ENCODE peak calls at places on chromosomes 5 and 9, in four cellular contexts. Q is ovary, Z is sigmoid colon, F is cardiac muscle cell. G is an unnamed sample. For H3K4me1 and H3K9me3, the result is how much of the 10 kb centered on the place peaks cover.

GRCh38 chr9:121625590-121625989 is 25.8 kb upstream of the DAB2IP start:
- DNase-seq in Z (no peak), F (no peak), Q (no peak), G (no peak)

GRCh38 chr5:40291338-40291737 is 388.4 kb upstream of the PTGER4 start:
- DNase-seq in F (no peak), Z (no peak), Q (no peak), G (no peak)

GRCh38 chr9:83935276-83935890 is 14.2 kb upstream of the KIF27 start:
- DNase-seq in F (no peak), Z (no peak), Q (no peak), G (no peak)

GRCh38 chr5:37792976-37793328 is 46.9 kb downstream of the GDNF start:
- DNase-seq in Q (no peak), F (no peak), Z (no peak), G (no peak)

GRCh38 chr9:38643456-38644173 is 23.2 kb upstream of the ANKRD18A start:
- DNase-seq in Z (no peak), Q (no peak), F (no peak), G (no peak)

GRCh38 chr5:77015938-77016569 is 14.2 kb upstream of the AGGF1 start:
- DNase-seq in F (peak), Z (no peak), Q (no peak), G (no peak)

GRCh38 chr5:139647406-139648204 is 544 bp upstream of the CXXC5 start:
- DNase-seq in F (no peak), Z (peak), Q (peak), G (no peak)

GRCh38 chr5:11902304-11902703 is 1.9 kb downstream of the CTNND2 start:
- DNase-seq in Z (no peak), F (no peak), Q (no peak), G (no peak)

GRCh38 chr9:545480-545879 is 296.0 kb upstream of the DMRT1 start:
- DNase-seq in Q (peak), Z (peak), F (no peak), G (no peak)

GRCh38 chr9:135905380-135906282 is 1.7 kb downstream of the CAMSAP1 start:
- DNase-seq in Z (peak), F (no peak), Q (peak), G (no peak)

GRCh38 chr9:93112116-93112863 is 16.3 kb downstream of the CARD19 start:
- DNase-seq in F (no peak), Z (peak), Q (peak), G (no peak)

GRCh38 chr9:93111001-93111370 is 15.0 kb downstream of the CARD19 start:
- DNase-seq in Q (peak), F (no peak), Z (peak), G (no peak)

GRCh38 chr9:93108301-93109041 is 12.5 kb downstream of the CARD19 start:
- DNase-seq in Q (peak), F (no peak), Z (peak), G (no peak)

GRCh38 chr9:93111371-93112115 is 15.5 kb downstream of the CARD19 start:
- DNase-seq in F (no peak), Q (peak), Z (peak), G (no peak)

DNA sequence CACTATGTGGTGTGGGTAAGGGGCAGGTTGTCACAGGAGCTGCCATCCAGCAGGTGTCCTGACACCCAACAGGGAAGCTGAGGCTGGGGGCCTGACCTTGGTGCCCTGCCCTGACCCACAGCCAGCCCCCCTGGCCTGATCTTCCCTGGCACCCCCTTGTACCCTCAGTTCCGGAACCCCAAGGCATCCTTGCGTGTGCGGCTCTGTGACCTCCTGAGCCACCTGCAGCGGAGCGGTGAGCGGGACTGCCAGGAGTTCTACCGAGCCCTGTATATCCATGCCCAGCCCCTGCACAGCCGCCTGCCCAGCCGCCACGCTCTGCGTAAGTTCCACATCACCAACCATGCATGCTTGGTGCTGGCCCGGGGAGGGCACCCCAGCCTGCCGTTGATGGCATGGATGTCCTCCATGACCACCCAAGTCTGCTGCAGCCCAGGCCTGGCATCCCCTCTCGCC is 14.4 kb downstream of the CARD19 start:
- DNase-seq in Z (peak), F (no peak), Q (peak), G (no peak)
- H3K4me1 ChIP-seq in Z (under half), F (under half), Q (under half), G (under half)

DNA sequence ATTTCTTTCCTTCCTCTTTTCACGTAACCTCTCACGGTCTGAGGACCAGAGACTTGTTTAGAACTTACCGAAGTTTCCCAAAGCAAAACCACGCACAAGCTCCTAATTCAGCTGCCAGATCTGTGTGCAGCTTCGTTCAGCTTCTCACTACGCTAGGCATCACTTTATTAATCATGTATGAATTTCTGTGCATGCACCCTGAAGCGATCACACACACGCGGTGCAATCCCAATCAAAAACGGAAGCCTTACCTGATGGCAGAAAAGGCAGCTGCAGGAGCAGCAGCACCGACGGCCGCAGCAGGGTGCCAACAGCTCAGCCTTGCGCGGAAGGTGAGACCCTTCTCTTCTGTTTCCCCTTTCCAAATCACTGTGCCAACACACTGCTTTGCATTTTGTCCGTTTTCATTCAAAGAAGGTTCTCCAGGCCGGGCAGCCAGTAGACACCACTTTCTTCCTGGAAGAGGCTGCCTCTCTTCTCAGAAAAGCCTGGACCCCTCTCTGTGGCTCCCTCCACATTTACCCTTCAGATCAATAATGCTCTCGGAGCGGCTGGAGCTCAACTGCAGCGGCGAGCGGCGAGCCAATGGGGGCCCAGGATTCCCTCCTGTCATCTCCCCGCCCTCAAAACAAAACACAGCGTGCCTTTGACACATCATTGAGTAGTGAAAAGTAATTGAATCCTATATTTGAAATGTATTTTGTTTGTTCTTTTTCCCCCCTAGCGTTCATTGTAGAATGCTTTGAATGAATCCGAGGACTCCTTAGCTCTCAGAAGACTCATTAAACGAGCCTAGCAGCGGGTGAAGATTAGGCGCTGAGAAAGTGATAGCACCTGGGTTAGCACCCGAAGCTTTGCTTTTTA is at the start of gene CDH12:
- DNase-seq in F (peak), Z (no peak), Q (no peak), G (peak)
- H3K4me3 ChIP-seq in F (peak), Z (peak), Q (no peak), G (peak)

GRCh38 chr9:90999425-91000397 is 198.1 kb downstream of the SYK start:
- DNase-seq in Q (no peak), F (no peak), Z (no peak), G (no peak)

GRCh38 chr9:90991953-90992352 is 190.3 kb downstream of the SYK start:
- DNase-seq in Q (no peak), Z (no peak), F (no peak), G (no peak)

GRCh38 chr9:90998573-90998972 is 197.0 kb downstream of the SYK start:
- DNase-seq in F (peak), Q (no peak), Z (no peak), G (no peak)

GRCh38 chr9:90995516-90995915 is 193.9 kb downstream of the SYK start:
- DNase-seq in Z (no peak), Q (no peak), F (no peak), G (no peak)

GRCh38 chr9:90996154-90996788 is 194.7 kb downstream of the SYK start:
- DNase-seq in Q (no peak), F (no peak), Z (no peak), G (no peak)
- H3K9me3 ChIP-seq in Q (under half), F (under half), Z (under half), G (under half)

GRCh38 chr9:100066539-100066938 is 32.3 kb downstream of the ERP44 start:
- DNase-seq in Z (no peak), Q (no peak), F (no peak), G (no peak)
- H3K4me1 ChIP-seq in Z (under half), Q (under half), F (under half), G (under half)